ENCODE peak calls at places on chromosomes 12 and 14, in ten cellular contexts. N, L, U, R, X, Q, Y, E, C and A are unnamed samples. For H3K36me3, the result is how much of the 10 kb centered on the place peaks cover.

GRCh38 chr14:68020999-68021663 is 201.6 kb downstream of the RAD51B start:
- DNase-seq in N (no peak), L (no peak), U (no peak), R (no peak), X (no peak), Q (no peak), Y (no peak), E (no peak), C (no peak), A (no peak)

GRCh38 chr14:101123639-101124525 is 220.4 kb upstream of the RTL1 start:
- DNase-seq in N (no peak), L (no peak), U (no peak), R (no peak), X (peak), Q (no peak), Y (no peak), E (no peak), C (peak), A (no peak)

GRCh38 chr14:74508844-74509428 is 15.4 kb downstream of the ISCA2 start:
- DNase-seq in N (no peak), L (no peak), U (no peak), R (no peak), X (no peak), Q (no peak), Y (no peak), E (no peak), C (no peak), A (no peak)

GRCh38 chr12:86193931-86194330 is 62.3 kb downstream of the MGAT4C start:
- DNase-seq in N (no peak), L (no peak), U (no peak), R (peak), X (no peak), Q (no peak), Y (peak), E (no peak), C (no peak), A (no peak)

GRCh38 chr12:7361271-7361670 is 57.4 kb downstream of the ACSM4 start:
- DNase-seq in N (no peak), L (no peak), U (no peak), R (no peak), X (no peak), Q (no peak), Y (no peak), E (no peak), C (no peak), A (no peak)

GRCh38 chr14:30608533-30609006 is 13.5 kb upstream of the SCFD1 start:
- DNase-seq in N (peak), L (peak), U (no peak), R (peak), X (no peak), Q (no peak), Y (peak), E (no peak), C (no peak), A (no peak)

GRCh38 chr12:20367731-20368652 is at the start of gene PDE3A:
- DNase-seq in N (no peak), L (peak), U (peak), R (peak), X (peak), Q (no peak), Y (peak), E (peak), C (no peak), A (peak)

GRCh38 chr14:69069020-69069421 is 83.9 kb downstream of the DCAF5 start:
- DNase-seq in N (no peak), L (peak), U (no peak), R (peak), X (no peak), Q (no peak), Y (no peak), E (no peak), C (no peak), A (no peak)

GRCh38 chr14:90023176-90023896 is 38.5 kb upstream of the KCNK13 start:
- DNase-seq in N (no peak), L (no peak), U (no peak), R (peak), X (no peak), Q (no peak), Y (peak), E (no peak), C (no peak), A (no peak)

GRCh38 chr14:80336613-80337106 is 125.4 kb upstream of the DIO2 start:
- DNase-seq in N (no peak), L (no peak), U (no peak), R (no peak), X (no peak), Q (no peak), Y (no peak), E (no peak), C (no peak), A (no peak)

GRCh38 chr12:127401536-127401935 is 865.4 kb upstream of the TMEM132C start:
- DNase-seq in N (no peak), L (no peak), U (no peak), R (peak), X (no peak), Q (no peak), Y (no peak), E (no peak), C (no peak), A (no peak)

GRCh38 chr14:22039938-22040780 is 366.5 kb upstream of the OR4E1 start:
- DNase-seq in N (no peak), L (no peak), U (no peak), R (peak), X (no peak), Q (peak), Y (peak), E (peak), C (no peak), A (peak)

GRCh38 chr14:22036541-22036940 is 362.9 kb upstream of the OR4E1 start:
- DNase-seq in N (no peak), L (no peak), U (no peak), R (no peak), X (no peak), Q (no peak), Y (no peak), E (no peak), C (no peak), A (no peak)

GRCh38 chr14:22044193-22044592 is 370.6 kb upstream of the OR4E1 start:
- DNase-seq in N (no peak), L (no peak), U (no peak), R (no peak), X (no peak), Q (no peak), Y (no peak), E (no peak), C (no peak), A (no peak)

GRCh38 chr14:22046063-22046462 is 372.4 kb upstream of the OR4E1 start:
- DNase-seq in N (no peak), L (no peak), U (no peak), R (no peak), X (no peak), Q (no peak), Y (no peak), E (no peak), C (no peak), A (no peak)

DNA sequence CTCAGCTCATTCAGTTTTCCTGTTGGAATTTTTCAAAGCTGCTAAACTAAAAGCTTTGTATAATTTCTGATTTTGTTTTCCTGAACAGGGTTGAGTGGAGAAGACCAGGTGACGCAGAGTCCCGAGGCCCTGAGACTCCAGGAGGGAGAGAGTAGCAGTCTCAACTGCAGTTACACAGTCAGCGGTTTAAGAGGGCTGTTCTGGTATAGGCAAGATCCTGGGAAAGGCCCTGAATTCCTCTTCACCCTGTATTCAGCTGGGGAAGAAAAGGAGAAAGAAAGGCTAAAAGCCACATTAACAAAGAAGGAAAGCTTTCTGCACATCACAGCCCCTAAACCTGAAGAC is 367.1 kb upstream of the OR4E1 start:
- DNase-seq in N (no peak), L (no peak), U (no peak), R (no peak), X (no peak), Q (no peak), Y (no peak), E (no peak), C (no peak), A (no peak)
- H3K4me3 ChIP-seq in N (no peak), L (no peak), U (no peak), R (no peak), X (no peak), Q (peak), Y (no peak), E (no peak), C (no peak), A (no peak)

DNA sequence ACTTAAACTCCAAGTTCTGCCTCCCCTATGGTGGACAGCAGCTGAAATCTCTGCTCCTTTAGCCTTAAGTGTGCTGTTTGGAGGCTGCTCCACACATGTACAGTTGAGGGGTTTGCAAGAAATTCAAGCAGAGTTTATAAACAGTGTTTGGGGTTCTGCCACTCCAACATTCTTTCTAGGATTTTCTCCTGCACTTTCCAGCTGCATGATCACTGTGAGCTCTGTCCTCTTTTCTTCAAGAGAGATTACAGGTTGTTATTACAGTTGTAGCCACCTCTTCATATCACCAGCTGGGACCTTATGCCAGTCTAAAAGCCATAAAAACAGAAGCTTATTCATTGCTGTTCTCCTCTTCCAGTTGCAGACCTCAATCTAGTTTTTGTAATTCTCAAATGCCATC is 8.4 kb downstream of the ZBTB25 start:
- DNase-seq in N (no peak), L (no peak), U (no peak), R (no peak), X (no peak), Q (no peak), Y (no peak), E (no peak), C (no peak), A (no peak)
- H3K36me3 ChIP-seq in N (under half), L (under half), U (under half), R (under half), X (under half), Q (under half), Y (under half), E (under half), C (under half), A (under half)

DNA sequence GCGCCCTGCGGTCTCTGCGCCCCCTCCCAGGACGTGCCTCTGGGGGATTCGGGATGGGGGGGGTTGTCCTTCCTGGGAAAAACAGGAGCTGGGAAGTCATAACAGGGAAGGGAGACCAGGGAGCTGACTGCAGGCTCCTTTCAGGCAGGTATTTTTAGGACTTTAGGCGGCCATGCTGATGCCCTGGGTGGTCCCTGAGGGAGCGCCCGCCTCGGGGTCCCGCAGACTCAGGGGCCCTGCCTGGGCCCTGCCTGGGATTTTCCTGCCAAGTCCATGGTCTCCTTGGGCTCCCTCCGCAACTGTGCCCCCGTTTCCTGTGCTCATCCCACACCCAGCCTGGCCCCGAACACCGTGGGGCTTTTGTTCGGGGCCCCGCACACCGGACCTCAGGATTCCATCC is 82.5 kb upstream of the SFSWAP start:
- DNase-seq in N (no peak), L (no peak), U (no peak), R (no peak), X (no peak), Q (no peak), Y (no peak), E (no peak), C (no peak), A (no peak)
- H3K4me3 ChIP-seq in N (no peak), L (no peak), U (no peak), R (no peak), X (no peak), Q (no peak), Y (no peak), E (no peak), C (no peak), A (no peak)

DNA sequence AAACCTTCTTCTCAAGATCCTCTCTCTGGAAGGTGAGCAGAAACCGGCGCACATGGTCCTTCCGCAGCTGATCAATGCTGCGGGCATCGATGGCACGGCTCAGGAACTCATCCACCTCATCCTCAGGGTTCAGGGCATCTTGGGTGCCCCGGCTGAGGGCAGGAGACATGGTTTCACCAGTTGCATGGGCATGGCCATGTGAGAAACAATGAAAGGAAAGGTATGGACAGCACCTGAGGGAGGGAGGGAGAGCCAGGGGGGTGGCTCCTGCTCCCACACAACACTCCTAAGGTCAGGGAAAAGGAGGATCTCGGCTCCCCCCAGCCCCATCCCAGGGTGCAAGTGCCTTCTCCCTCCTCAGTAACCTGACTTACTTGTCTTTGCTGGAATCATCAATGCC is 13.6 kb downstream of the ADCY6 start:
- DNase-seq in N (no peak), L (no peak), U (no peak), R (no peak), X (no peak), Q (no peak), Y (no peak), E (no peak), C (no peak), A (no peak)
- H3K36me3 ChIP-seq in N (under half), L (under half), U (under half), R (under half), X (under half), Q (under half), Y (under half), E (under half), C (half or more), A (under half)

DNA sequence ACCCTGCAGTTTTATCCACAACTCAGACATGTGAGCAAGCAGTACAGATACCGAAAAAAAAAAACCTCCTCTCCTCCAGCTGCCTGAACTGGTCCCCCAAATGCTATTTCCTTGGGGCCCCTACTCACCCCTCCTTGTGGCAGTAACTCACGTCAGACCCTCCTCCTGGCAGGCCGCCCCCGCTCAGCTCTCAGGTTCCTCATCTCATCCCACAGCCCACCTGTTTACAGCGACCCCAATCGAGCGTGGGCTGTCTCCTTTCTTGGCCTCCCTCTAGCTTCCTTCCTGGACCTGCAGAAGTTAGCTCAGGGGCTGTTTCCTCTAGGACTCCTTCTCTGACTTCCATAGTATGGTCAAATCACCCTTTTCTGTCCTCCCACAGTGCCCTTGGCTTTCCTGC is 455.3 kb downstream of the BCL11B start:
- DNase-seq in N (no peak), L (no peak), U (no peak), R (no peak), X (no peak), Q (no peak), Y (no peak), E (no peak), C (no peak), A (no peak)
- H3K4me3 ChIP-seq in N (no peak), L (no peak), U (no peak), R (no peak), X (no peak), Q (no peak), Y (no peak), E (no peak), C (no peak), A (no peak)

GRCh38 chr14:23358553-23359166 is 6.0 kb upstream of the SLC22A17 start:
- DNase-seq in N (no peak), L (no peak), U (no peak), R (no peak), X (no peak), Q (no peak), Y (no peak), E (no peak), C (no peak), A (no peak)

GRCh38 chr14:23358042-23358441 is 5.4 kb upstream of the SLC22A17 start:
- DNase-seq in N (no peak), L (no peak), U (no peak), R (no peak), X (no peak), Q (no peak), Y (no peak), E (no peak), C (no peak), A (no peak)

GRCh38 chr14:23360496-23360895 is 4.5 kb downstream of the EFS start:
- DNase-seq in N (no peak), L (no peak), U (no peak), R (no peak), X (no peak), Q (no peak), Y (no peak), E (peak), C (no peak), A (no peak)

GRCh38 chr14:23359722-23360447 is 5.1 kb downstream of the EFS start:
- DNase-seq in N (no peak), L (no peak), U (no peak), R (no peak), X (no peak), Q (no peak), Y (no peak), E (no peak), C (no peak), A (no peak)

GRCh38 chr14:23359167-23359626 is 5.8 kb downstream of the EFS start:
- DNase-seq in N (no peak), L (no peak), U (no peak), R (no peak), X (no peak), Q (no peak), Y (no peak), E (no peak), C (no peak), A (no peak)
- H3K36me3 ChIP-seq in N (under half), L (under half), U (under half), R (under half), X (under half), Q (under half), Y (under half), E (under half), C (under half), A (under half)

GRCh38 chr12:123519151-123520001 is 14.1 kb downstream of the RILPL1 start:
- DNase-seq in N (peak), L (peak), U (peak), R (no peak), X (no peak), Q (no peak), Y (peak), E (peak), C (no peak), A (no peak)
- H3K4me3 ChIP-seq in N (no peak), L (no peak), U (no peak), R (no peak), X (no peak), Q (no peak), Y (no peak), E (no peak), C (no peak), A (no peak)